ENCODE peak calls at places on chromosomes 12 and 14, in nine cellular contexts. N is GM13977, Z is AG04450, C is cardiac muscle cell, Y is RWPE1, J is adrenal gland, V is HL-60, B is Peyer's patch, Q is sigmoid colon. P is an unnamed sample.

GRCh38 chr12:131867891-131868675 is 26.3 kb upstream of the ULK1 start:
- DNase-seq in Z (no peak), V (no peak), J (no peak), B (no peak), N (peak), Q (no peak), Y (no peak), C (no peak), P (no peak)

GRCh38 chr14:67815573-67816235 is 686 bp downstream of the ZFYVE26 start:
- DNase-seq in V (no peak), Y (no peak), Q (no peak), B (no peak), C (peak), J (no peak), Z (no peak), N (no peak), P (no peak)

GRCh38 chr12:32400114-32400672 is 835 bp downstream of the FGD4 start:
- DNase-seq in B (peak), J (no peak), V (no peak), N (no peak), Y (peak), Z (no peak), C (peak), Q (no peak), P (no peak)

GRCh38 chr14:94062344-94062904 is 18.6 kb downstream of the DDX24 start:
- DNase-seq in C (no peak), Z (no peak), N (no peak), B (no peak), Q (no peak), Y (peak), J (no peak), V (no peak), P (no peak)

GRCh38 chr12:92992041-92992440 is 62.9 kb upstream of the EEA1 start:
- DNase-seq in Z (peak), V (no peak), Q (no peak), B (no peak), J (no peak), N (no peak), C (no peak), Y (no peak), P (no peak)

GRCh38 chr14:77076118-77076631 is 21.9 kb upstream of the CIPC start:
- DNase-seq in Z (no peak), J (peak), Q (peak), V (no peak), C (no peak), N (no peak), Y (no peak), B (peak), P (no peak)

GRCh38 chr12:10722905-10723866 is at the start of gene YBX3:
- DNase-seq in B (peak), J (peak), Z (peak), Q (peak), C (peak), Y (peak), N (peak), V (no peak), P (peak)

GRCh38 chr14:38553586-38553985 is 297.7 kb upstream of the CLEC14A start:
- DNase-seq in Y (no peak), C (no peak), Z (peak), N (no peak), B (no peak), J (no peak), V (no peak), Q (no peak), P (no peak)

GRCh38 chr14:69592923-69593677 is 18.3 kb upstream of the SUSD6 start:
- DNase-seq in Z (peak), Y (no peak), J (no peak), C (no peak), V (no peak), N (no peak), B (no peak), Q (peak), P (no peak)

GRCh38 chr12:58378038-58378437 is 436.7 kb downstream of the ATP23 start:
- DNase-seq in J (no peak), N (no peak), Y (no peak), Z (no peak), V (no peak), Q (no peak), C (no peak), B (no peak), P (no peak)

GRCh38 chr12:116266631-116267349 is 10.7 kb downstream of the MED13L start:
- DNase-seq in Q (no peak), B (no peak), V (no peak), Z (no peak), C (no peak), Y (no peak), J (no peak), N (no peak), P (no peak)

GRCh38 chr12:124842073-124842749 is 21.5 kb downstream of the SCARB1 start:
- DNase-seq in J (peak), Q (no peak), N (no peak), B (no peak), V (no peak), Y (no peak), Z (no peak), C (no peak), P (no peak)

GRCh38 chr14:60212503-60213371 is 36.3 kb upstream of the PPM1A start:
- DNase-seq in Y (no peak), N (peak), Q (no peak), C (no peak), B (no peak), J (no peak), V (no peak), Z (no peak), P (no peak)

GRCh38 chr12:95002754-95003153 is 743 bp downstream of the NDUFA12 start:
- DNase-seq in Q (no peak), Z (no peak), V (no peak), Y (no peak), B (no peak), C (no peak), N (no peak), J (no peak), P (no peak)

GRCh38 chr14:92400579-92401444 is 77.8 kb downstream of the SLC24A4 start:
- DNase-seq in Q (no peak), B (no peak), C (no peak), Y (no peak), V (peak), N (peak), Z (no peak), J (no peak), P (no peak)

GRCh38 chr14:58752782-58753181 is 115.0 kb downstream of the DACT1 start:
- DNase-seq in Y (peak), V (no peak), J (peak), Q (peak), B (peak), Z (no peak), N (no peak), C (no peak), P (no peak)

GRCh38 chr12:27498159-27498558 is 25.8 kb upstream of the PPFIBP1 start:
- DNase-seq in J (no peak), N (peak), Q (no peak), V (no peak), B (no peak), C (no peak), Z (no peak), Y (no peak), P (no peak)

GRCh38 chr12:131108171-131108955 is 154.7 kb downstream of the ADGRD1 start:
- DNase-seq in Q (peak), V (no peak), N (no peak), Y (no peak), Z (no peak), J (no peak), C (no peak), B (no peak), P (no peak)

GRCh38 chr14:74922752-74923401 is at the start of gene RPS6KL1:
- DNase-seq in Z (peak), J (peak), Q (peak), B (peak), N (peak), Y (peak), C (peak), V (peak), P (peak)

GRCh38 chr12:113961921-113962710 is 4.0 kb downstream of the RBM19 start:
- DNase-seq in N (peak), V (peak), J (peak), B (no peak), Q (no peak), Y (no peak), Z (no peak), C (no peak), P (no peak)

GRCh38 chr12:121796855-121797751 is 3.6 kb upstream of the RHOF start:
- DNase-seq in J (peak), Z (no peak), V (no peak), B (peak), Y (no peak), Q (peak), C (peak), N (no peak), P (peak)

GRCh38 chr12:17369556-17369955 is 720.4 kb downstream of the RERGL start:
- DNase-seq in C (no peak), Y (no peak), Z (no peak), Q (no peak), J (no peak), B (no peak), V (no peak), N (no peak), P (no peak)

GRCh38 chr12:119328111-119328510 is 6.4 kb upstream of the CCDC60 start:
- DNase-seq in Y (no peak), V (no peak), J (no peak), B (no peak), C (peak), Q (peak), Z (no peak), N (no peak), P (peak)
- TF ChIP-seq CTCF in Y (no peak), V (peak), J (no peak), B (peak), C (no peak), Q (no peak), Z (no peak), N (peak), P (peak)

GRCh38 chr12:62335057-62335456 is 74.9 kb downstream of the USP15 start:
- DNase-seq in B (no peak), J (no peak), Y (no peak), Q (no peak), Z (no peak), C (no peak), N (no peak), V (no peak), P (no peak)

GRCh38 chr12:62331306-62331705 is 71.1 kb downstream of the USP15 start:
- DNase-seq in C (no peak), Y (no peak), V (no peak), Z (no peak), J (no peak), Q (no peak), N (no peak), B (no peak), P (no peak)

GRCh38 chr12:62328296-62328921 is 68.2 kb downstream of the USP15 start:
- DNase-seq in N (no peak), Q (no peak), Y (no peak), V (no peak), C (no peak), B (no peak), J (no peak), Z (no peak), P (no peak)

GRCh38 chr12:62335801-62336200 is 75.6 kb downstream of the USP15 start:
- DNase-seq in J (no peak), B (no peak), N (no peak), Q (no peak), Y (no peak), Z (no peak), C (no peak), V (no peak), P (no peak)

DNA sequence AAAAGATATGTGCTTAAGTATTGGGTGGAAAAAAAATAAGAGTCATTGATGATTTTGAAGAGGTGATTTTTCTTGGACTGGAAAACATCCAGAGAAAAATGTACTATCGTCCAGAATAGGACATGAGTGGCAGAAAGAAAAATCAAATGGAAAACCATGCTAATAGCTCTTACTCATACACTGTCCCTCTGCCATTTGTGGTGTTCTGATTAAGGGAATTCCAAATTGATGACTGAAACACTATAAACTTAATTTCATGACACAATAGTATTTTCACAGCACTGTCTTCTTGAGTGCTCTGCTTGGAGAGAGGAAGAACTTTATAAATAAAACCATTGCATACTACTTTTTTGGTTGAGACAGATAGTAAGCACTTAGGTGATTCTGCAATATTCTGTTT is 72.4 kb downstream of the USP15 start:
- DNase-seq in Y (peak), Z (no peak), N (no peak), V (no peak), C (no peak), Q (no peak), B (no peak), J (no peak), P (no peak)
- TF ChIP-seq CTCF in Y (no peak), Z (no peak), N (no peak), V (no peak), C (no peak), Q (no peak), B (no peak), J (no peak), P (no peak)

GRCh38 chr14:90194706-90195105 is 61.6 kb upstream of the PSMC1 start:
- DNase-seq in B (no peak), J (no peak), Y (peak), Q (no peak), Z (no peak), N (no peak), V (peak), C (no peak), P (no peak)

GRCh38 chr14:90191585-90191984 is 64.8 kb upstream of the PSMC1 start:
- DNase-seq in C (no peak), V (no peak), Q (no peak), N (no peak), Z (no peak), J (no peak), Y (no peak), B (no peak), P (no peak)

GRCh38 chr14:90198541-90198940 is 57.8 kb upstream of the PSMC1 start:
- DNase-seq in J (no peak), B (no peak), Y (no peak), Q (no peak), N (no peak), C (no peak), Z (no peak), V (no peak), P (no peak)

GRCh38 chr14:90191154-90191553 is 65.2 kb upstream of the PSMC1 start:
- DNase-seq in Z (no peak), Y (no peak), Q (no peak), B (no peak), N (no peak), C (no peak), J (no peak), V (no peak), P (no peak)

GRCh38 chr14:90193925-90194324 is 62.4 kb upstream of the PSMC1 start:
- DNase-seq in Z (no peak), V (peak), Y (no peak), B (no peak), J (no peak), Q (no peak), N (no peak), C (no peak), P (peak)
- TF ChIP-seq CTCF in Z (peak), V (no peak), Y (peak), B (no peak), J (no peak), Q (no peak), N (peak), C (peak), P (peak)

GRCh38 chr12:65419284-65420072 is 141.0 kb downstream of the MSRB3 start:
- DNase-seq in V (no peak), J (no peak), B (no peak), N (no peak), Q (no peak), Y (no peak), Z (no peak), C (no peak), P (no peak)
- TF ChIP-seq CTCF in V (no peak), J (no peak), B (no peak), N (no peak), Q (no peak), Y (no peak), Z (no peak), C (no peak), P (no peak)

DNA sequence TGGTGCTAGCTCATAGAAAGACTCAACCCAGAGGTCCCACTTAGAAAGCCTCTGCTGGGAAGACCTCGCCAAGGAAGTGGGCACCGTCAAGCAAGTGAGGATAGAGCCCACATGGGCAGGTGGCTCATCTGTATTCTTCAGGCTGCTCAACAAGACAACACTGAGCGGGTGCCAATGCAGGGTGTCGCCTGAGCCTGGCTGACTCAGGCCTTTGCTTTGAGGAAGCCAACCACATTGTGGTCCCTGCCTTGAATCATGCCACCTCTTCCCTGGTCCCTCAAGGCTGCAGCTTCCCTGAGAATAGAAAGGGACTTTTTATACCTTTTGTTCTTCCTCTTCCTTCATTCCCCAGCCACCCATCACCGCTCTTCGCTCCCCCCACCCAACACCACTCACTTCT is 2.1 kb upstream of the RNASE13 start:
- DNase-seq in V (no peak), Z (no peak), Q (no peak), B (no peak), C (no peak), N (no peak), Y (no peak), J (no peak), P (no peak)
- TF ChIP-seq CTCF in V (no peak), Z (no peak), Q (no peak), B (no peak), C (no peak), N (no peak), Y (no peak), J (no peak), P (no peak)

GRCh38 chr12:84502907-84503787 is 409.5 kb downstream of the SLC6A15 start:
- DNase-seq in B (peak), V (peak), Y (peak), N (peak), J (peak), C (peak), Z (peak), Q (no peak), P (peak)
- TF ChIP-seq CTCF in B (peak), V (peak), Y (peak), N (peak), J (peak), C (peak), Z (peak), Q (no peak), P (peak)

DNA sequence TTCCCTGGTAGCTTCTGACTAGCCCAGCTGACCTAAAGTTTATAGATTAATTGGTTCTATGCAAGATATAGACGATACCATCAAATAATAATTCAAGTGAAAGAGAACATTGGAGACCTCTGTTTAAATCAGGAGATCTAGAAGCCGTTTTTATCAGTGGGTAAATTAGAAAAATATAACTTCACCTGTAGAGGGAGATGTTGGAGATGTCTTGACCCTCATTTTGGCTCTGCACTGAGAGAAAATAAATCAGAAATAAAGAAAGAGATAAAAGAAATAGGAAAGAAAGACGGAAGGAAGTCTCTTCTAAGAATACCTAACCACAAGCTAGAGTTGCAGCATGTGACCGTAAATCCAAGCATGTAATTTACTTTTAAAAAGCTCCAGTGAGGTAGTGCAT is 684.5 kb downstream of the C12orf50 start:
- DNase-seq in J (no peak), Y (peak), N (no peak), B (no peak), V (no peak), Z (no peak), Q (no peak), C (no peak), P (no peak)
- TF ChIP-seq CTCF in J (peak), Y (no peak), N (no peak), B (peak), V (no peak), Z (peak), Q (no peak), C (no peak), P (no peak)

GRCh38 chr12:53300187-53300586 is 692 bp downstream of the MYG1 start:
- DNase-seq in Y (peak), N (no peak), V (no peak), Q (no peak), J (no peak), Z (peak), C (peak), B (no peak), P (no peak)

GRCh38 chr12:53302903-53303302 is 3.4 kb downstream of the MYG1 start:
- DNase-seq in J (no peak), Y (no peak), C (no peak), B (no peak), Q (no peak), N (no peak), Z (no peak), V (no peak), P (no peak)

GRCh38 chr12:53299101-53299453 is 418 bp upstream of the MYG1 start:
- DNase-seq in Y (peak), Q (no peak), J (peak), C (no peak), N (no peak), V (peak), Z (no peak), B (no peak), P (no peak)

GRCh38 chr12:53298154-53298553 is 1.3 kb upstream of the MYG1 start:
- DNase-seq in V (no peak), Y (no peak), C (no peak), Q (no peak), N (no peak), J (no peak), Z (peak), B (no peak), P (no peak)

GRCh38 chr12:53299454-53300180 is at the start of gene MYG1:
- DNase-seq in Y (peak), Q (peak), Z (no peak), V (peak), C (peak), N (peak), B (peak), J (peak), P (peak)
- TF ChIP-seq CTCF in Y (no peak), Q (peak), Z (peak), V (no peak), C (peak), N (peak), B (peak), J (no peak), P (peak)

DNA sequence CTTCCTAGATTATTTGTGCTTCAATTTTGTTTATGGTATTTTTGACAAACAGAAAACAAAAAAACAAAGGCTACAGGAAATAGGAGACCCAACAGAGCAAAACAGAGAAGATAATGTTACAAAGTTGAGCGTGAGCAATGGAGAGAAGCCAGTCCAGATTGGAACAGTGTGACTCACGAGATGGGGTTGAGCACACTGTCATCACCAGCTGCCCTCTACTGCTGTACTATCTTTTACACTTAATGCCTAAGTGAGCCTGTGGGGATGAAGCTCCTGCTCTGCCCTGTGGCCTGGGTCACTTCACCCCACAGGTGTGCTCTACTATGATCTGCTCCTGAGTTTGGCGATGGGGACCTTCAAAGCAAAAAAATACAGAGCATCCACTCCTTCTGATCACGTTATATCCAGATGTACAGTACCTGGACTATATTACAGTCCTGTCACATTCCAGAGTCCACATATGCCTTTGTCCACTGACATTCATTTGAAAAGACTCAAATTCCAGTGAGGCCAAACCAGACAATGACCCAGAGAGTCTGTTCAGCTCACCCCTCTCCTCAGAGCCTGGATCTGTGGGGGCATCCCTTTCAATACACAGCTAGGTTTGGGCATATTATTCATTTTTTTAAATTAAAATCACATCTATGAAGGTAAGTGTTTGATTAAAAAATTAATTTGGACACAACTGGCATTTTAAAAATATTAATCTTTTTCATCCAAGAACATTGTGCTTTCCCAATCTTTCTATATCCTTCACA is 4.4 kb downstream of the IPO8 start:
- DNase-seq in N (no peak), B (peak), Z (no peak), J (peak), Q (peak), Y (peak), C (peak), V (no peak), P (no peak)
- TF ChIP-seq CTCF in N (no peak), B (no peak), Z (no peak), J (no peak), Q (no peak), Y (no peak), C (no peak), V (no peak), P (no peak)